ENCODE peak calls at places on chromosomes 11 and 22, in eight cellular contexts. W is astrocyte, Y is Caco-2, D is upper lobe of right lung, J is mucosa of descending colon, H is fibroblast of pulmonary artery, S is cardiac muscle cell, P is MM.1S. Z is an unnamed sample.

GRCh38 chr11:118059231-118059940 is 17.5 kb upstream of the TMPRSS4 start:
- DNase-seq in W (no peak), Y (peak; percentile 33), D (no peak), J (no peak), H (no peak), S (no peak), P (no peak), Z (no peak)

GRCh38 chr11:126341760-126342161 is 13.7 kb upstream of the ST3GAL4 start:
- DNase-seq in W (peak; percentile 74), Y (no peak), D (no peak), J (no peak), H (peak; percentile 72), S (no peak), P (no peak), Z (no peak)

GRCh38 chr11:100706179-100706578 is 19.1 kb downstream of the ARHGAP42 start:
- DNase-seq in W (peak; percentile 14), Y (no peak), D (no peak), J (no peak), H (no peak), S (no peak), P (peak; percentile 51), Z (no peak)

GRCh38 chr22:29907753-29908515 is 25.0 kb downstream of the MTMR3 start:
- DNase-seq in W (peak; percentile 97), Y (peak; percentile 44), D (peak; percentile 76), J (peak; percentile 95), H (peak; percentile 95), S (peak; percentile 71), P (no peak), Z (no peak)

GRCh38 chr11:77125191-77125590 is 2.9 kb upstream of the MYO7A start:
- DNase-seq in W (no peak), Y (no peak), D (no peak), J (no peak), H (no peak), S (no peak), P (no peak), Z (no peak)

GRCh38 chr11:130772266-130773227 is 143.7 kb downstream of the SNX19 start:
- DNase-seq in W (peak; percentile 98), Y (no peak), D (no peak), J (peak; percentile 41), H (peak; percentile 92), S (no peak), P (peak; percentile 26), Z (no peak)

GRCh38 chr11:61111060-61111435 is 8.8 kb downstream of the CD5 start:
- DNase-seq in W (no peak), Y (no peak), D (no peak), J (no peak), H (no peak), S (no peak), P (no peak), Z (no peak)

GRCh38 chr11:73359930-73360742 is 16.1 kb upstream of the RELT start:
- DNase-seq in W (no peak), Y (peak; percentile 74), D (no peak), J (no peak), H (peak; percentile 53), S (peak; percentile 55), P (peak; percentile 58), Z (no peak)

GRCh38 chr11:96869207-96869606 is 479.4 kb downstream of the JRKL start:
- DNase-seq in W (no peak), Y (no peak), D (no peak), J (no peak), H (peak; percentile 88), S (no peak), P (no peak), Z (no peak)

GRCh38 chr11:71461696-71462095 is 8.7 kb downstream of the NADSYN1 start:
- DNase-seq in W (no peak), Y (no peak), D (no peak), J (no peak), H (no peak), S (no peak), P (no peak), Z (no peak)

GRCh38 chr22:21984793-21985192 is 2.2 kb upstream of the TOP3B start:
- DNase-seq in W (no peak), Y (no peak), D (no peak), J (peak; percentile 33), H (peak; percentile 35), S (peak; percentile 26), P (no peak), Z (no peak)

GRCh38 chr22:29122041-29122440 is 49.2 kb downstream of the KREMEN1 start:
- DNase-seq in W (no peak), Y (no peak), D (no peak), J (no peak), H (no peak), S (no peak), P (no peak), Z (no peak)

GRCh38 chr22:44422742-44423370 is 75.2 kb downstream of the RTL6 start:
- DNase-seq in W (no peak), Y (no peak), D (peak; percentile 45), J (no peak), H (no peak), S (no peak), P (no peak), Z (no peak)
- TF ChIP-seq CTCF in W (no peak), Y (no peak), D (no peak), J (no peak), H (no peak), S (no peak), P (no peak), Z (no peak)

GRCh38 chr11:121298770-121299169 is 6.2 kb downstream of the SC5D start:
- DNase-seq in W (no peak), Y (no peak), D (no peak), J (no peak), H (no peak), S (no peak), P (no peak), Z (no peak)

GRCh38 chr11:121299417-121299816 is 6.8 kb downstream of the SC5D start:
- DNase-seq in W (no peak), Y (no peak), D (no peak), J (no peak), H (no peak), S (no peak), P (no peak), Z (no peak)

GRCh38 chr11:121300313-121300971 is 7.9 kb downstream of the SC5D start:
- DNase-seq in W (no peak), Y (no peak), D (no peak), J (no peak), H (no peak), S (peak; percentile 28), P (no peak), Z (no peak)

GRCh38 chr11:121295246-121296007 is 2.9 kb downstream of the SC5D start:
- DNase-seq in W (no peak), Y (no peak), D (no peak), J (no peak), H (no peak), S (no peak), P (no peak), Z (no peak)

DNA sequence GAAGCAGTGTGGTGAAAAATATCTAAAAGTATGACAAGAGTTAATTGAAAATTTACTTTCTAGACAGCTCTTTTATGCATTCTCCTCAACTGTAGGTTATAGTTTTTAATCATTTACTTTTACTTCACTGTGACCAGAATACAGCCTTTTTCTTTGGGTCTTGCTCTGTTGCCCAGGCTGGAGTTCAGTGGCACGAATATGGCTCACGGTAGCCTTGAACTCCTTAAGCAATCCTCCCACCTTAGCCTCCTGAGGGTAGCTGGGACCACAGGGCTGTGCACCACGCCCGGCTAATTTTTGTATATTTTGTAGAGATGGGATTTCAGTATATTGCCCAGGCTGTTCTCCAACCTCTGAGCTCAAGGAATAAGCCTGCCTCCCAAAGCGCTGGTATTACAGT is 5.3 kb downstream of the SC5D start:
- DNase-seq in W (no peak), Y (no peak), D (no peak), J (no peak), H (no peak), S (no peak), P (no peak), Z (no peak)
- TF ChIP-seq CTCF in W (no peak), Y (no peak), D (no peak), J (no peak), H (no peak), S (no peak), P (no peak), Z (no peak)

GRCh38 chr22:41403532-41404318 is 22.0 kb downstream of the TEF start:
- DNase-seq in W (peak; percentile 57), Y (peak; percentile 82), D (peak; percentile 94), J (peak; percentile 86), H (peak; percentile 88), S (peak; percentile 86), P (peak; percentile 93), Z (peak; percentile 69)
- TF ChIP-seq CTCF in W (peak; percentile 89), Y (peak; percentile 94), D (peak; percentile 96), J (peak; percentile 88), H (peak; percentile 97), S (peak; percentile 95), P (peak; percentile 97), Z (peak; percentile 33)

GRCh38 chr11:62124186-62125113 is 639 bp downstream of the INCENP start:
- DNase-seq in W (peak; percentile 37), Y (no peak), D (no peak), J (peak; percentile 50), H (peak; percentile 17), S (peak; percentile 69), P (peak; percentile 53), Z (no peak)

GRCh38 chr11:62125316-62125715 is 1.5 kb downstream of the INCENP start:
- DNase-seq in W (no peak), Y (no peak), D (no peak), J (no peak), H (no peak), S (no peak), P (no peak), Z (no peak)

GRCh38 chr11:62125881-62126280 is 2.1 kb downstream of the INCENP start:
- DNase-seq in W (no peak), Y (no peak), D (no peak), J (no peak), H (no peak), S (no peak), P (no peak), Z (no peak)

GRCh38 chr11:62122076-62122475 is 1.7 kb upstream of the INCENP start:
- DNase-seq in W (no peak), Y (no peak), D (no peak), J (no peak), H (peak; percentile 22), S (peak; percentile 29), P (no peak), Z (no peak)

DNA sequence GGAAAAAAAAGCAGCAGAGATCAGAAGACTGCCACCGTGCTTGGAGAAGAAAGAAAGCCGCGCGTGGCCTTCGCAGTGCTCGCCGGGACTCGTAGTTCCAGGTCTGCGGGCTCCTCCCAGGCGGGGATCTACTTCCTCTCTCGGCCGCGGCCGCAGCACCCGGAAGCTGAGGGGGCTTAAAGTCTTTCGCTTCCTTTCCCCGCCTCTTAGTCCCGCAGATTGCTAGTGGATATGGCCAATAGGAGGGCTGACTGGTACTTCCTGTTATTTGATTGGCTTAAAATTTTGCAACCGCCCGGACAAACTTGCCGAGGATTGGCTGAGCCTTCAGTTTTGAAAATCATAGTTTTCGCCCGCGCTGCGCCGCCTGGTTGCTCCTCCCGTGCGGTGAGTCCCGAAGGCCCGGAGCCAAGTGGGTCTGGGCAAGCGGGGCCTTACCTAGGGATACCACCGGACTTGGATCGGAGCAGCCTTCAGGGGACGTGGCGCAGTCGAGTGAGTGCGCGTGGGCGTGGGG is at the start of gene INCENP:
- DNase-seq in W (peak; percentile 96), Y (peak; percentile 98), D (peak; percentile 98), J (peak; percentile 97), H (peak; percentile 99), S (peak; percentile 99), P (peak; percentile 99), Z (peak; percentile 80)
- TF ChIP-seq CTCF in W (no peak), Y (no peak), D (no peak), J (no peak), H (no peak), S (no peak), P (no peak), Z (no peak)

GRCh38 chr22:47452184-47452583 is 689.7 kb downstream of the TBC1D22A start:
- DNase-seq in W (no peak), Y (no peak), D (no peak), J (peak; percentile 36), H (no peak), S (no peak), P (no peak), Z (no peak)
- TF ChIP-seq CTCF in W (no peak), Y (peak; percentile 50), D (peak; percentile 44), J (no peak), H (peak; percentile 5), S (no peak), P (peak; percentile 50), Z (no peak)